ENCODE peak calls at places on chromosomes 5 and 9, in five cellular contexts. T is stimulated activated CD8-positive, alpha-beta memory T cell treated with anti-CD3 and anti-CD28 coated beads, Interleukin-15, amount 100 ng/mL, for 48 hours; U is heart left ventricle; B is endothelial cell; W is stimulated activated CD4-positive, alpha-beta T cell treated with anti-CD3 and anti-CD28 coated beads, Interleukin-4, amount 100 ng/mL, for 4 hours. Q is an unnamed sample.
A peak's percentile ranks its signal among the peaks of the same experiment; 100 is the strongest.

GRCh38 chr5:89055011-89055704 is 172.2 kb upstream of the MEF2C start:
- DNase-seq in U (no peak), W (no peak), T (no peak), B (no peak), Q (no peak)

GRCh38 chr5:164145458-164145857 is 640.0 kb downstream of the MAT2B start:
- DNase-seq in W (no peak), U (no peak), B (no peak), T (no peak), Q (no peak)

GRCh38 chr5:10567181-10567591 is 3.3 kb downstream of the ANKRD33B start:
- DNase-seq in W (no peak), U (no peak), B (no peak), T (no peak), Q (no peak)

GRCh38 chr5:135986891-135987401 is 32.2 kb upstream of the LECT2 start:
- DNase-seq in U (no peak), T (no peak), W (no peak), B (no peak), Q (no peak)

GRCh38 chr5:168433982-168434381 is 52.3 kb upstream of the RARS1 start:
- DNase-seq in U (no peak), W (no peak), T (no peak), B (no peak), Q (no peak)

GRCh38 chr9:129458155-129458661 is 162.7 kb downstream of the C9orf50 start:
- DNase-seq in W (no peak), U (peak; percentile 54), T (peak; percentile 38), B (no peak), Q (no peak)

GRCh38 chr9:68979538-68980314 is 34.2 kb downstream of the PRKACG start:
- DNase-seq in B (peak; percentile 28), T (peak; percentile 31), W (no peak), U (peak; percentile 43), Q (no peak)

GRCh38 chr5:153799466-153799865 is 239.2 kb downstream of the FAM114A2 start:
- DNase-seq in U (no peak), W (no peak), B (no peak), T (no peak), Q (no peak)

GRCh38 chr5:159695741-159696294 is 220.5 kb upstream of the ADRA1B start:
- DNase-seq in U (no peak), T (no peak), B (no peak), W (no peak), Q (no peak)

GRCh38 chr5:119179857-119180641 is 109.2 kb downstream of the DMXL1 start:
- DNase-seq in T (no peak), U (no peak), B (no peak), W (no peak), Q (no peak)

GRCh38 chr5:43711496-43711895 is 108.5 kb downstream of the NNT start:
- DNase-seq in B (no peak), T (no peak), W (no peak), U (no peak), Q (no peak)

GRCh38 chr9:105475302-105475701 is 27.5 kb downstream of the FSD1L start:
- DNase-seq in B (no peak), U (no peak), T (no peak), W (no peak), Q (no peak)

GRCh38 chr5:120655828-120656435 is 191.8 kb downstream of the PRR16 start:
- DNase-seq in W (no peak), U (no peak), T (no peak), B (peak; percentile 51), Q (peak; percentile 29)

GRCh38 chr5:75057551-75057950 is 5.2 kb upstream of the GCNT4 start:
- DNase-seq in T (no peak), B (no peak), W (no peak), U (no peak), Q (no peak)

GRCh38 chr9:113221800-113222481 is 597 bp downstream of the SLC31A1 start:
- DNase-seq in T (no peak), W (no peak), B (no peak), U (no peak), Q (no peak)

GRCh38 chr5:75342836-75343235 is 5.8 kb downstream of the HMGCR start:
- DNase-seq in U (no peak), B (no peak), W (no peak), T (no peak), Q (no peak)

GRCh38 chr5:83955916-83956315 is 235.3 kb upstream of the HAPLN1 start:
- DNase-seq in B (no peak), W (no peak), U (no peak), T (no peak), Q (no peak)

GRCh38 chr9:116355153-116355827 is 201.7 kb downstream of the PAPPA start:
- DNase-seq in T (no peak), W (no peak), B (no peak), U (peak; percentile 33), Q (no peak)

GRCh38 chr9:36102742-36103495 is 33.6 kb upstream of the GLIPR2 start:
- DNase-seq in W (peak; percentile 85), T (peak; percentile 72), U (peak; percentile 79), B (peak; percentile 81), Q (peak; percentile 56)

GRCh38 chr9:115921301-115921700 is 232.3 kb upstream of the PAPPA start:
- DNase-seq in T (no peak), B (no peak), W (no peak), U (no peak), Q (no peak)

GRCh38 chr9:133347515-133347984 is 381 bp downstream of the MED22 start:
- DNase-seq in W (no peak), U (no peak), B (peak; percentile 53), T (no peak), Q (no peak)

GRCh38 chr5:107389130-107389553 is 281.6 kb downstream of the EFNA5 start:
- DNase-seq in B (no peak), W (no peak), T (no peak), U (no peak), Q (no peak)

GRCh38 chr9:3480353-3480655 is 45.5 kb downstream of the RFX3 start:
- DNase-seq in B (no peak), U (no peak), T (no peak), W (no peak), Q (no peak)

GRCh38 chr5:9564752-9565151 is 18.9 kb upstream of the SEMA5A start:
- DNase-seq in B (no peak), T (no peak), U (no peak), W (no peak), Q (no peak)

GRCh38 chr5:80781356-80781755 is 126.6 kb upstream of the DHFR start:
- DNase-seq in T (no peak), W (no peak), B (no peak), U (no peak), Q (no peak)

GRCh38 chr5:34044950-34045525 is 2.0 kb upstream of the C1QTNF3 start:
- DNase-seq in B (no peak), U (no peak), T (no peak), W (no peak), Q (no peak)

GRCh38 chr5:1104327-1105006 is 7.4 kb downstream of the SLC12A7 start:
- DNase-seq in U (peak; percentile 68), T (no peak), B (no peak), W (no peak), Q (no peak)

GRCh38 chr9:136697821-136698526 is 10.7 kb upstream of the AGPAT2 start:
- DNase-seq in T (no peak), U (no peak), B (no peak), W (no peak), Q (no peak)

GRCh38 chr9:124368692-124369091 is 46.5 kb downstream of the PSMB7 start:
- DNase-seq in B (no peak), W (no peak), T (no peak), U (no peak), Q (no peak)

GRCh38 chr5:34571380-34572041 is 84.6 kb upstream of the RAI14 start:
- DNase-seq in U (no peak), W (no peak), T (no peak), B (no peak), Q (no peak)

GRCh38 chr5:41856644-41857491 is 13.4 kb downstream of the OXCT1 start:
- DNase-seq in T (no peak), B (peak; percentile 62), W (peak; percentile 13), U (peak; percentile 46), Q (peak; percentile 26)

GRCh38 chr9:121557581-121558422 is 58.2 kb upstream of the GGTA1 start:
- DNase-seq in W (no peak), B (peak; percentile 63), U (peak; percentile 75), T (no peak), Q (no peak)

GRCh38 chr9:136204838-136205706 is at the start of gene LHX3:
- DNase-seq in W (peak; percentile 33), B (peak; percentile 68), T (no peak), U (peak; percentile 31), Q (peak; percentile 62)

GRCh38 chr5:74243634-74244033 is 396.9 kb downstream of the ENC1 start:
- DNase-seq in W (no peak), T (no peak), U (no peak), B (no peak), Q (no peak)

GRCh38 chr5:67383451-67383850 is 186.9 kb upstream of the CD180 start:
- DNase-seq in B (no peak), T (no peak), U (no peak), W (no peak), Q (no peak)

GRCh38 chr5:134436523-134437339 is 25.1 kb upstream of the CDKN2AIPNL start:
- DNase-seq in U (peak; percentile 61), B (peak; percentile 10), W (peak; percentile 6), T (peak; percentile 50), Q (no peak)

GRCh38 chr9:117491491-117491890 is 76.6 kb upstream of the ASTN2 start:
- DNase-seq in U (no peak), B (no peak), W (no peak), T (no peak), Q (no peak)

GRCh38 chr5:14794600-14795230 is 76.9 kb downstream of the ANKH start:
- DNase-seq in W (no peak), B (no peak), T (no peak), U (no peak), Q (no peak)

GRCh38 chr9:114869845-114870244 is 60.5 kb downstream of the TNFSF8 start:
- DNase-seq in B (no peak), T (no peak), W (no peak), U (no peak), Q (no peak)

GRCh38 chr5:1409386-1410110 is 35.7 kb downstream of the SLC6A3 start:
- DNase-seq in B (peak; percentile 46), T (no peak), W (no peak), U (no peak), Q (peak; percentile 46)